ENCODE peak calls at places on chromosomes 1 and 21, in six cellular contexts. One of them, this sample, is unnamed.
A peak's percentile ranks its signal among the peaks of the same experiment; 100 is the strongest.

GRCh38 chr1:224626042-224626441 is 9.9 kb downstream of the CNIH3 start:
- DNase-seq in dorsolateral prefrontal cortex: no peak
- DNase-seq in neural crest cell: no peak
- DNase-seq in AG08396: peak; percentile 71
- DNase-seq in HT1080: peak; percentile 45
- DNase-seq in AG04449: peak; percentile 70
- DNase-seq in this sample: no peak

GRCh38 chr21:36377391-36377842 is 7.8 kb upstream of the CHAF1B start:
- DNase-seq in dorsolateral prefrontal cortex: no peak
- DNase-seq in neural crest cell: no peak
- DNase-seq in AG08396: no peak
- DNase-seq in HT1080: no peak
- DNase-seq in AG04449: no peak
- DNase-seq in this sample: no peak

GRCh38 chr1:218284377-218284916 is 646 bp upstream of the RRP15 start:
- DNase-seq in dorsolateral prefrontal cortex: no peak
- DNase-seq in neural crest cell: no peak
- DNase-seq in AG08396: peak; percentile 15
- DNase-seq in HT1080: no peak
- DNase-seq in AG04449: no peak
- DNase-seq in this sample: no peak

GRCh38 chr1:234746798-234747196 is 136.8 kb upstream of the IRF2BP2 start:
- DNase-seq in dorsolateral prefrontal cortex: no peak
- DNase-seq in neural crest cell: no peak
- DNase-seq in AG08396: no peak
- DNase-seq in HT1080: no peak
- DNase-seq in AG04449: no peak
- DNase-seq in this sample: no peak

GRCh38 chr21:38917045-38917774 is 111.5 kb downstream of the ETS2 start:
- DNase-seq in dorsolateral prefrontal cortex: no peak
- DNase-seq in neural crest cell: no peak
- DNase-seq in AG08396: no peak
- DNase-seq in HT1080: no peak
- DNase-seq in AG04449: no peak
- DNase-seq in this sample: no peak

GRCh38 chr1:119702384-119702783 is 9.3 kb upstream of the PHGDH start:
- DNase-seq in dorsolateral prefrontal cortex: no peak
- DNase-seq in neural crest cell: no peak
- DNase-seq in AG08396: no peak
- DNase-seq in HT1080: peak; percentile 91
- DNase-seq in AG04449: no peak
- DNase-seq in this sample: no peak

GRCh38 chr1:153614906-153615305 is 1.2 kb downstream of the S100A14 start:
- DNase-seq in dorsolateral prefrontal cortex: no peak
- DNase-seq in neural crest cell: no peak
- DNase-seq in AG08396: no peak
- DNase-seq in HT1080: no peak
- DNase-seq in AG04449: no peak
- DNase-seq in this sample: no peak

GRCh38 chr1:237084399-237085077 is 42.6 kb downstream of the RYR2 start:
- DNase-seq in dorsolateral prefrontal cortex: no peak
- DNase-seq in neural crest cell: no peak
- DNase-seq in AG08396: no peak
- DNase-seq in HT1080: no peak
- DNase-seq in AG04449: no peak
- DNase-seq in this sample: no peak

GRCh38 chr21:37937668-37938067 is 21.4 kb upstream of the KCNJ6 start:
- DNase-seq in dorsolateral prefrontal cortex: no peak
- DNase-seq in neural crest cell: no peak
- DNase-seq in AG08396: no peak
- DNase-seq in HT1080: no peak
- DNase-seq in AG04449: no peak
- DNase-seq in this sample: no peak

GRCh38 chr21:29534448-29534847 is 235.7 kb downstream of the BACH1 start:
- DNase-seq in dorsolateral prefrontal cortex: no peak
- DNase-seq in neural crest cell: no peak
- DNase-seq in AG08396: no peak
- DNase-seq in HT1080: no peak
- DNase-seq in AG04449: no peak
- DNase-seq in this sample: no peak

GRCh38 chr1:64645742-64646141 is 99.1 kb upstream of the RAVER2 start:
- DNase-seq in dorsolateral prefrontal cortex: no peak
- DNase-seq in neural crest cell: no peak
- DNase-seq in AG08396: no peak
- DNase-seq in HT1080: no peak
- DNase-seq in AG04449: no peak
- DNase-seq in this sample: no peak

GRCh38 chr1:205458777-205459566 is 3.1 kb upstream of the BLACAT1 start:
- DNase-seq in dorsolateral prefrontal cortex: no peak
- DNase-seq in neural crest cell: peak; percentile 53
- DNase-seq in AG08396: peak; percentile 78
- DNase-seq in HT1080: peak; percentile 56
- DNase-seq in AG04449: no peak
- DNase-seq in this sample: no peak

GRCh38 chr1:246591958-246592357 is 25.7 kb downstream of the CNST start:
- DNase-seq in dorsolateral prefrontal cortex: no peak
- DNase-seq in neural crest cell: no peak
- DNase-seq in AG08396: no peak
- DNase-seq in HT1080: no peak
- DNase-seq in AG04449: no peak
- DNase-seq in this sample: no peak

GRCh38 chr1:67970088-67970487 is 80.3 kb downstream of the DIRAS3 start:
- DNase-seq in dorsolateral prefrontal cortex: no peak
- DNase-seq in neural crest cell: no peak
- DNase-seq in AG08396: no peak
- DNase-seq in HT1080: peak; percentile 98
- DNase-seq in AG04449: peak; percentile 42
- DNase-seq in this sample: no peak

GRCh38 chr1:163701783-163702182 is 380.0 kb downstream of the NUF2 start:
- DNase-seq in dorsolateral prefrontal cortex: no peak
- DNase-seq in neural crest cell: no peak
- DNase-seq in AG08396: no peak
- DNase-seq in HT1080: no peak
- DNase-seq in AG04449: no peak
- DNase-seq in this sample: no peak

GRCh38 chr1:174023438-174023837 is 1.3 kb upstream of the RC3H1 start:
- DNase-seq in dorsolateral prefrontal cortex: no peak
- DNase-seq in neural crest cell: no peak
- DNase-seq in AG08396: no peak
- DNase-seq in HT1080: peak; percentile 47
- DNase-seq in AG04449: no peak
- DNase-seq in this sample: no peak

GRCh38 chr1:31944205-31945089 is 6.3 kb upstream of the PTP4A2 start:
- DNase-seq in dorsolateral prefrontal cortex: peak; percentile 37
- DNase-seq in neural crest cell: peak; percentile 71
- DNase-seq in AG08396: peak; percentile 85
- DNase-seq in HT1080: no peak
- DNase-seq in AG04449: no peak
- DNase-seq in this sample: peak; percentile 89

GRCh38 chr1:19205403-19205802 is 4.7 kb downstream of the UBR4 start:
- DNase-seq in dorsolateral prefrontal cortex: no peak
- DNase-seq in neural crest cell: no peak
- DNase-seq in AG08396: no peak
- DNase-seq in HT1080: no peak
- DNase-seq in AG04449: no peak
- DNase-seq in this sample: no peak

GRCh38 chr1:61967750-61968149 is 225.5 kb downstream of the PATJ start:
- DNase-seq in dorsolateral prefrontal cortex: no peak
- DNase-seq in neural crest cell: no peak
- DNase-seq in AG08396: no peak
- DNase-seq in HT1080: no peak
- DNase-seq in AG04449: no peak
- DNase-seq in this sample: no peak

GRCh38 chr21:42230636-42231035 is 11.7 kb downstream of the ABCG1 start:
- DNase-seq in dorsolateral prefrontal cortex: no peak
- DNase-seq in neural crest cell: no peak
- DNase-seq in AG08396: no peak
- DNase-seq in HT1080: no peak
- DNase-seq in AG04449: no peak
- DNase-seq in this sample: no peak

GRCh38 chr1:10624256-10625050 is 149.7 kb downstream of the PEX14 start:
- DNase-seq in dorsolateral prefrontal cortex: no peak
- DNase-seq in neural crest cell: no peak
- DNase-seq in AG08396: no peak
- DNase-seq in HT1080: no peak
- DNase-seq in AG04449: no peak
- DNase-seq in this sample: no peak

GRCh38 chr21:41141031-41141457 is 26.9 kb upstream of the BACE2 start:
- DNase-seq in dorsolateral prefrontal cortex: no peak
- DNase-seq in neural crest cell: no peak
- DNase-seq in AG08396: no peak
- DNase-seq in HT1080: peak; percentile 37
- DNase-seq in AG04449: peak; percentile 26
- DNase-seq in this sample: no peak

GRCh38 chr1:75989130-75989529 is 56.9 kb upstream of the ASB17 start:
- DNase-seq in dorsolateral prefrontal cortex: no peak
- DNase-seq in neural crest cell: no peak
- DNase-seq in AG08396: no peak
- DNase-seq in HT1080: no peak
- DNase-seq in AG04449: no peak
- DNase-seq in this sample: no peak

GRCh38 chr1:162849711-162850110 is 11.3 kb downstream of the CCDC190 start:
- DNase-seq in dorsolateral prefrontal cortex: no peak
- DNase-seq in neural crest cell: no peak
- DNase-seq in AG08396: no peak
- DNase-seq in HT1080: no peak
- DNase-seq in AG04449: no peak
- DNase-seq in this sample: no peak

GRCh38 chr1:164188507-164188906 is 370.5 kb upstream of the PBX1 start:
- DNase-seq in dorsolateral prefrontal cortex: no peak
- DNase-seq in neural crest cell: no peak
- DNase-seq in AG08396: no peak
- DNase-seq in HT1080: no peak
- DNase-seq in AG04449: no peak
- DNase-seq in this sample: no peak

GRCh38 chr21:36188081-36188681 is 31.6 kb downstream of the DOP1B start:
- DNase-seq in dorsolateral prefrontal cortex: no peak
- DNase-seq in neural crest cell: no peak
- DNase-seq in AG08396: no peak
- DNase-seq in HT1080: no peak
- DNase-seq in AG04449: no peak
- DNase-seq in this sample: no peak

GRCh38 chr1:166233750-166234366 is 67.1 kb upstream of the FAM78B start:
- DNase-seq in dorsolateral prefrontal cortex: no peak
- DNase-seq in neural crest cell: no peak
- DNase-seq in AG08396: no peak
- DNase-seq in HT1080: no peak
- DNase-seq in AG04449: no peak
- DNase-seq in this sample: no peak

GRCh38 chr1:186763107-186763506 is 65.6 kb upstream of the PLA2G4A start:
- DNase-seq in dorsolateral prefrontal cortex: no peak
- DNase-seq in neural crest cell: no peak
- DNase-seq in AG08396: no peak
- DNase-seq in HT1080: peak; percentile 51
- DNase-seq in AG04449: peak; percentile 24
- DNase-seq in this sample: no peak

GRCh38 chr1:9902060-9902452 is 8.0 kb downstream of the CTNNBIP1 start:
- DNase-seq in dorsolateral prefrontal cortex: no peak
- DNase-seq in neural crest cell: no peak
- DNase-seq in AG08396: no peak
- DNase-seq in HT1080: no peak
- DNase-seq in AG04449: no peak
- DNase-seq in this sample: no peak

GRCh38 chr1:17742590-17742989 is 12.5 kb upstream of the ACTL8 start:
- DNase-seq in dorsolateral prefrontal cortex: no peak
- DNase-seq in neural crest cell: no peak
- DNase-seq in AG08396: no peak
- DNase-seq in HT1080: no peak
- DNase-seq in AG04449: no peak
- DNase-seq in this sample: no peak

GRCh38 chr1:8174807-8175206 is 143.1 kb upstream of the SLC45A1 start:
- DNase-seq in dorsolateral prefrontal cortex: no peak
- DNase-seq in neural crest cell: no peak
- DNase-seq in AG08396: no peak
- DNase-seq in HT1080: no peak
- DNase-seq in AG04449: no peak
- DNase-seq in this sample: no peak

GRCh38 chr1:40895601-40896000 is 33.4 kb upstream of the CITED4 start:
- DNase-seq in dorsolateral prefrontal cortex: no peak
- DNase-seq in neural crest cell: no peak
- DNase-seq in AG08396: no peak
- DNase-seq in HT1080: no peak
- DNase-seq in AG04449: no peak
- DNase-seq in this sample: no peak